ENCODE peak calls at places on chromosomes 11 and 22, in seven cellular contexts. One of them, this sample, is unnamed. For H3K4me1 and H3K36me3, the result is how much of the 10 kb centered on the place peaks cover.

GRCh38 chr11:61293869-61294716 is 1.0 kb downstream of the VWCE start:
- DNase-seq in endodermal cell: peak
- DNase-seq in mucosa of descending colon: peak
- DNase-seq in body of pancreas: peak
- DNase-seq in adrenal gland: peak
- DNase-seq in PC-9: no peak
- DNase-seq in suprapubic skin: peak
- DNase-seq in this sample: no peak

GRCh38 chr22:17785185-17786184 is 11.2 kb upstream of the BID start:
- DNase-seq in endodermal cell: peak
- DNase-seq in mucosa of descending colon: peak
- DNase-seq in body of pancreas: peak
- DNase-seq in adrenal gland: peak
- DNase-seq in PC-9: no peak
- DNase-seq in suprapubic skin: no peak
- DNase-seq in this sample: no peak

GRCh38 chr11:116697011-116697410 is 75.8 kb downstream of the BUD13 start:
- DNase-seq in endodermal cell: peak
- DNase-seq in mucosa of descending colon: no peak
- DNase-seq in body of pancreas: no peak
- DNase-seq in adrenal gland: no peak
- DNase-seq in PC-9: no peak
- DNase-seq in suprapubic skin: no peak
- DNase-seq in this sample: no peak

GRCh38 chr22:49735411-49736311 is 92.0 kb downstream of the BRD1 start:
- DNase-seq in endodermal cell: peak
- DNase-seq in mucosa of descending colon: no peak
- DNase-seq in body of pancreas: no peak
- DNase-seq in adrenal gland: no peak
- DNase-seq in PC-9: no peak
- DNase-seq in suprapubic skin: no peak
- DNase-seq in this sample: peak

GRCh38 chr11:78838417-78838816 is 263.8 kb upstream of the NARS2 start:
- DNase-seq in endodermal cell: no peak
- DNase-seq in mucosa of descending colon: no peak
- DNase-seq in body of pancreas: no peak
- DNase-seq in adrenal gland: no peak
- DNase-seq in PC-9: no peak
- DNase-seq in suprapubic skin: no peak
- DNase-seq in this sample: no peak

GRCh38 chr22:37654556-37655251 is 3.8 kb upstream of the PDXP start:
- DNase-seq in endodermal cell: no peak
- DNase-seq in mucosa of descending colon: peak
- DNase-seq in body of pancreas: no peak
- DNase-seq in adrenal gland: no peak
- DNase-seq in PC-9: no peak
- DNase-seq in suprapubic skin: no peak
- DNase-seq in this sample: no peak

GRCh38 chr11:47998345-47998732 is 18.0 kb downstream of the PTPRJ start:
- DNase-seq in endodermal cell: no peak
- DNase-seq in mucosa of descending colon: no peak
- DNase-seq in body of pancreas: no peak
- DNase-seq in adrenal gland: no peak
- DNase-seq in PC-9: no peak
- DNase-seq in suprapubic skin: no peak
- DNase-seq in this sample: no peak

GRCh38 chr11:101127348-101127698 is 2.3 kb downstream of the PGR start:
- DNase-seq in endodermal cell: peak
- DNase-seq in mucosa of descending colon: peak
- DNase-seq in body of pancreas: peak
- DNase-seq in adrenal gland: peak
- DNase-seq in PC-9: no peak
- DNase-seq in suprapubic skin: peak
- DNase-seq in this sample: no peak

GRCh38 chr11:133078591-133079179 is 453.6 kb downstream of the OPCML start:
- DNase-seq in endodermal cell: peak
- DNase-seq in mucosa of descending colon: peak
- DNase-seq in body of pancreas: peak
- DNase-seq in adrenal gland: peak
- DNase-seq in PC-9: no peak
- DNase-seq in suprapubic skin: no peak
- DNase-seq in this sample: no peak

GRCh38 chr11:95917188-95918036 is 6.5 kb downstream of the MTMR2 start:
- DNase-seq in endodermal cell: no peak
- DNase-seq in mucosa of descending colon: no peak
- DNase-seq in body of pancreas: no peak
- DNase-seq in adrenal gland: no peak
- DNase-seq in PC-9: peak
- DNase-seq in suprapubic skin: no peak
- DNase-seq in this sample: no peak

GRCh38 chr11:6377902-6378694 is 12.2 kb upstream of the SMPD1 start:
- DNase-seq in endodermal cell: no peak
- DNase-seq in mucosa of descending colon: no peak
- DNase-seq in body of pancreas: no peak
- DNase-seq in adrenal gland: no peak
- DNase-seq in PC-9: no peak
- DNase-seq in suprapubic skin: no peak
- DNase-seq in this sample: no peak

GRCh38 chr11:70547821-70548670 is 149.7 kb downstream of the CTTN start:
- DNase-seq in endodermal cell: peak
- DNase-seq in mucosa of descending colon: peak
- DNase-seq in body of pancreas: no peak
- DNase-seq in adrenal gland: peak
- DNase-seq in PC-9: no peak
- DNase-seq in suprapubic skin: no peak
- DNase-seq in this sample: no peak

GRCh38 chr11:70111269-70112016 is 33.3 kb downstream of the ANO1 start:
- DNase-seq in endodermal cell: peak
- DNase-seq in mucosa of descending colon: peak
- DNase-seq in body of pancreas: peak
- DNase-seq in adrenal gland: peak
- DNase-seq in PC-9: peak
- DNase-seq in suprapubic skin: no peak
- DNase-seq in this sample: no peak

GRCh38 chr11:60866911-60867870 is at the start of gene ZP1:
- DNase-seq in endodermal cell: no peak
- DNase-seq in mucosa of descending colon: no peak
- DNase-seq in body of pancreas: no peak
- DNase-seq in adrenal gland: no peak
- DNase-seq in PC-9: peak
- DNase-seq in suprapubic skin: no peak
- DNase-seq in this sample: peak

GRCh38 chr11:30291331-30291730 is 31.6 kb upstream of the ARL14EP start:
- DNase-seq in endodermal cell: no peak
- DNase-seq in mucosa of descending colon: no peak
- DNase-seq in body of pancreas: no peak
- DNase-seq in adrenal gland: no peak
- DNase-seq in PC-9: no peak
- DNase-seq in suprapubic skin: no peak
- DNase-seq in this sample: no peak

GRCh38 chr11:100687630-100688395 is 725 bp downstream of the ARHGAP42 start:
- DNase-seq in endodermal cell: peak
- DNase-seq in mucosa of descending colon: peak
- DNase-seq in body of pancreas: peak
- DNase-seq in adrenal gland: peak
- DNase-seq in PC-9: peak
- DNase-seq in suprapubic skin: peak
- DNase-seq in this sample: no peak

GRCh38 chr11:8111636-8112035 is 30.6 kb downstream of the TUB start:
- DNase-seq in endodermal cell: no peak
- DNase-seq in mucosa of descending colon: no peak
- DNase-seq in body of pancreas: no peak
- DNase-seq in adrenal gland: no peak
- DNase-seq in PC-9: no peak
- DNase-seq in suprapubic skin: no peak
- DNase-seq in this sample: no peak

GRCh38 chr11:12502950-12503579 is 125.7 kb downstream of the PARVA start:
- DNase-seq in endodermal cell: no peak
- DNase-seq in mucosa of descending colon: no peak
- DNase-seq in body of pancreas: no peak
- DNase-seq in adrenal gland: peak
- DNase-seq in PC-9: no peak
- DNase-seq in suprapubic skin: no peak
- DNase-seq in this sample: no peak

GRCh38 chr11:112795142-112795815 is 165.9 kb upstream of the NCAM1 start:
- DNase-seq in endodermal cell: peak
- DNase-seq in mucosa of descending colon: no peak
- DNase-seq in body of pancreas: peak
- DNase-seq in adrenal gland: peak
- DNase-seq in PC-9: no peak
- DNase-seq in suprapubic skin: no peak
- DNase-seq in this sample: no peak

GRCh38 chr11:65445604-65446445 is 23.2 kb downstream of the NEAT1 start:
- DNase-seq in endodermal cell: peak
- DNase-seq in mucosa of descending colon: no peak
- DNase-seq in body of pancreas: no peak
- DNase-seq in adrenal gland: peak
- DNase-seq in PC-9: peak
- DNase-seq in suprapubic skin: peak
- DNase-seq in this sample: no peak

GRCh38 chr11:44307340-44308099 is 2.4 kb downstream of the ALX4 start:
- DNase-seq in endodermal cell: peak
- DNase-seq in mucosa of descending colon: no peak
- DNase-seq in body of pancreas: no peak
- DNase-seq in adrenal gland: no peak
- DNase-seq in PC-9: no peak
- DNase-seq in suprapubic skin: no peak
- DNase-seq in this sample: no peak

GRCh38 chr22:46668116-46668515 is 47.9 kb downstream of the GRAMD4 start:
- DNase-seq in endodermal cell: no peak
- DNase-seq in mucosa of descending colon: no peak
- DNase-seq in body of pancreas: no peak
- DNase-seq in adrenal gland: no peak
- DNase-seq in PC-9: no peak
- DNase-seq in suprapubic skin: no peak
- DNase-seq in this sample: no peak

GRCh38 chr22:46665751-46666280 is 45.6 kb downstream of the GRAMD4 start:
- DNase-seq in endodermal cell: no peak
- DNase-seq in mucosa of descending colon: no peak
- DNase-seq in body of pancreas: no peak
- DNase-seq in adrenal gland: no peak
- DNase-seq in PC-9: no peak
- DNase-seq in suprapubic skin: no peak
- DNase-seq in this sample: no peak

GRCh38 chr22:46667245-46667623 is 47.0 kb downstream of the GRAMD4 start:
- DNase-seq in endodermal cell: no peak
- DNase-seq in mucosa of descending colon: no peak
- DNase-seq in body of pancreas: no peak
- DNase-seq in adrenal gland: no peak
- DNase-seq in PC-9: no peak
- DNase-seq in suprapubic skin: no peak
- DNase-seq in this sample: no peak

GRCh38 chr22:46665151-46665695 is 45.0 kb downstream of the GRAMD4 start:
- DNase-seq in endodermal cell: no peak
- DNase-seq in mucosa of descending colon: no peak
- DNase-seq in body of pancreas: no peak
- DNase-seq in adrenal gland: no peak
- DNase-seq in PC-9: no peak
- DNase-seq in suprapubic skin: no peak
- DNase-seq in this sample: no peak

DNA sequence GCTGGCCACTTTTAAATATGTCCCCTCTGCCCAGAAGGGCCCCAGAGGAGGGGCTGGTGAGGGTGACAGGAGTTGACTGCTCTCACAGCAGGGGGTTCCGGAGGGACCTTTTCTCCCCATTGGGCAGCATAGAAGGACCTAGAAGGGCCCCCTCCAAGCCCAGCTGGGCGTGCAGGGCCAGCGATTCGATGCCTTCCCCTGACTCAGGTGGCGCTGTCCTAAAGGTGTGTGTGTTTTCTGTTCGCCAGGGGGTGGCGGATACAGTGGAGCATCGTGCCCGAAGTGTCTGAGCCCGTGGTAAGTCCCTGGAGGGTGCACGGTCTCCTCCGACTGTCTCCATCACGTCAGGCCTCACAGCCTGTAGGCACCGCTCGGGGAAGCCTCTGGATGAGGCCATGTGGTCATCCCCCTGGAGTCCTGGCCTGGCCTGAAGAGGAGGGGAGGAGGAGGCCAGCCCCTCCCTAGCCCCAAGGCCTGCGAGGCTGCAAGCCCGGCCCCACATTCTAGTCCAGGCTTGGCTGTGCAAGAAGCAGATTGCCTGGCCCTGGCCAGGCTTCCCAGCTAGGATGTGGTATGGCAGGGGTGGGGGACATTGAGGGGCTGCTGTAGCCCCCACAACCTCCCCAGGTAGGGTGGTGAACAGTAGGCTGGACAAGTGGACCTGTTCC is 46.5 kb downstream of the GRAMD4 start:
- DNase-seq in endodermal cell: no peak
- DNase-seq in mucosa of descending colon: no peak
- DNase-seq in body of pancreas: no peak
- DNase-seq in adrenal gland: no peak
- DNase-seq in PC-9: no peak
- DNase-seq in suprapubic skin: no peak
- DNase-seq in this sample: no peak
- H3K4me1 ChIP-seq in endodermal cell: under half
- H3K4me1 ChIP-seq in mucosa of descending colon: under half
- H3K4me1 ChIP-seq in body of pancreas: under half
- H3K4me1 ChIP-seq in adrenal gland: under half
- H3K4me1 ChIP-seq in PC-9: under half
- H3K4me1 ChIP-seq in suprapubic skin: under half
- H3K4me1 ChIP-seq in this sample: under half

GRCh38 chr22:42603427-42603826 is 11.3 kb downstream of the POLDIP3 start:
- DNase-seq in endodermal cell: no peak
- DNase-seq in mucosa of descending colon: no peak
- DNase-seq in body of pancreas: no peak
- DNase-seq in adrenal gland: no peak
- DNase-seq in PC-9: no peak
- DNase-seq in suprapubic skin: no peak
- DNase-seq in this sample: no peak
- H3K36me3 ChIP-seq in endodermal cell: half or more
- H3K36me3 ChIP-seq in mucosa of descending colon: under half
- H3K36me3 ChIP-seq in body of pancreas: under half
- H3K36me3 ChIP-seq in adrenal gland: under half
- H3K36me3 ChIP-seq in PC-9: half or more
- H3K36me3 ChIP-seq in suprapubic skin: half or more
- H3K36me3 ChIP-seq in this sample: half or more

DNA sequence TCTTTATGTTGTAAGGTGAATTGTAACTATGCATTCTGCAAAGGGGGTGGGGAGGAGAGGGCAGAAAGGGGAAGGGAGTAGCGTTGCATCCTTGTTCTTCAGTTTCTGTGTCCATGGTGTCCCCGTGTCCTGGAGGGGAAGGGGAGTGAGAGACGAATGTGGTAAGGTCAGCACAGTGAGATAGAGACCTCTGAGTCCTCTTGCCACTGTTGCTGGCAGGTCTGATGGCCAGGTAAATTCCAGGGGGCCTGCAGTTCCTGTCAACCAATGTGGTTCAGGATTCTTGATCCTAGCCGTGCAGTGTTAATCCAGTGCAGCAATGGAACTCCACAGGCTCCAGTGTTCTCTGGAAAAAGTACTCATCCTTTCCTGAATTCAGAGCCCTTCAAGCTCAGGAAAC is 14.6 kb upstream of the ADSL start:
- DNase-seq in endodermal cell: peak
- DNase-seq in mucosa of descending colon: no peak
- DNase-seq in body of pancreas: no peak
- DNase-seq in adrenal gland: no peak
- DNase-seq in PC-9: no peak
- DNase-seq in suprapubic skin: no peak
- DNase-seq in this sample: no peak
- H3K4me1 ChIP-seq in endodermal cell: under half
- H3K4me1 ChIP-seq in mucosa of descending colon: under half
- H3K4me1 ChIP-seq in body of pancreas: under half
- H3K4me1 ChIP-seq in adrenal gland: under half
- H3K4me1 ChIP-seq in PC-9: under half
- H3K4me1 ChIP-seq in suprapubic skin: under half
- H3K4me1 ChIP-seq in this sample: under half

GRCh38 chr11:10490032-10490397 is 35.0 kb downstream of the AMPD3 start:
- DNase-seq in endodermal cell: peak
- DNase-seq in mucosa of descending colon: no peak
- DNase-seq in body of pancreas: no peak
- DNase-seq in adrenal gland: no peak
- DNase-seq in PC-9: no peak
- DNase-seq in suprapubic skin: no peak
- DNase-seq in this sample: no peak
- H3K36me3 ChIP-seq in endodermal cell: under half
- H3K36me3 ChIP-seq in mucosa of descending colon: under half
- H3K36me3 ChIP-seq in body of pancreas: under half
- H3K36me3 ChIP-seq in adrenal gland: under half
- H3K36me3 ChIP-seq in PC-9: under half
- H3K36me3 ChIP-seq in suprapubic skin: under half
- H3K36me3 ChIP-seq in this sample: under half